ENCODE peak calls at places on chromosomes 2 and 18, in seven cellular contexts. T is HCT116, Q is IMR-90, X is WERI-Rb-1, M is fibroblast of lung, R is PC-9, P is sigmoid colon. W is an unnamed sample.

GRCh38 chr2:233426619-233427342 is 72.5 kb downstream of the DGKD start:
- DNase-seq in Q (peak), R (peak), M (peak), X (no peak), T (peak), P (no peak), W (no peak)

GRCh38 chr2:4901092-4901735 is 791.0 kb upstream of the SOX11 start:
- DNase-seq in P (no peak), R (no peak), X (no peak), T (no peak), M (no peak), Q (no peak), W (no peak)

GRCh38 chr2:161243873-161244272 is 64.4 kb upstream of the PSMD14 start:
- DNase-seq in R (no peak), Q (no peak), X (no peak), T (no peak), P (no peak), M (no peak), W (no peak)

GRCh38 chr18:50401888-50402287 is 27.0 kb downstream of the SKA1 start:
- DNase-seq in P (no peak), M (peak), R (peak), X (no peak), T (no peak), Q (peak), W (peak)

GRCh38 chr2:69453475-69454129 is 16.4 kb upstream of the NFU1 start:
- DNase-seq in T (no peak), Q (no peak), M (no peak), P (no peak), R (no peak), X (peak), W (no peak)

GRCh38 chr2:178882666-178883440 is 75.6 kb upstream of the TTN start:
- DNase-seq in P (no peak), T (no peak), R (no peak), Q (peak), X (no peak), M (peak), W (peak)

GRCh38 chr2:190950566-190950991 is 63.4 kb downstream of the STAT1 start:
- DNase-seq in P (no peak), R (no peak), T (no peak), M (no peak), X (no peak), Q (no peak), W (no peak)

GRCh38 chr2:148509703-148510036 is 134.9 kb upstream of the EPC2 start:
- DNase-seq in M (no peak), R (no peak), T (no peak), Q (no peak), P (no peak), X (no peak), W (no peak)

GRCh38 chr18:10437837-10438236 is 16.6 kb upstream of the APCDD1 start:
- DNase-seq in P (no peak), X (no peak), R (no peak), Q (no peak), T (no peak), M (no peak), W (no peak)

GRCh38 chr2:183222751-183223150 is 98.5 kb downstream of the NUP35 start:
- DNase-seq in Q (no peak), M (no peak), R (no peak), P (no peak), X (no peak), T (no peak), W (no peak)

GRCh38 chr2:172865422-172865821 is 129.8 kb downstream of the RAPGEF4 start:
- DNase-seq in X (no peak), T (no peak), Q (peak), R (no peak), P (no peak), M (peak), W (no peak)

GRCh38 chr18:2961828-2962227 is 51.1 kb downstream of the LPIN2 start:
- DNase-seq in P (no peak), R (no peak), M (peak), T (no peak), X (no peak), Q (peak), W (no peak)

GRCh38 chr2:164642268-164642667 is 21.0 kb upstream of the GRB14 start:
- DNase-seq in R (no peak), X (no peak), M (no peak), P (no peak), T (no peak), Q (no peak), W (no peak)

GRCh38 chr2:240205348-240205747 is 64.9 kb upstream of the OTOS start:
- DNase-seq in R (peak), X (no peak), M (peak), T (no peak), P (peak), Q (peak), W (peak)

GRCh38 chr2:7053650-7054262 is 136.5 kb downstream of the RNF144A start:
- DNase-seq in P (peak), Q (no peak), X (peak), R (no peak), M (no peak), T (no peak), W (no peak)

GRCh38 chr2:109009920-109010610 is 21.0 kb upstream of the EDAR start:
- DNase-seq in M (no peak), R (no peak), P (no peak), T (no peak), X (no peak), Q (peak), W (peak)

GRCh38 chr18:58012356-58012755 is 31.7 kb upstream of the NEDD4L start:
- DNase-seq in Q (no peak), R (no peak), M (no peak), P (no peak), T (no peak), X (no peak), W (no peak)

GRCh38 chr18:58020567-58021107 is 23.4 kb upstream of the NEDD4L start:
- DNase-seq in Q (no peak), P (no peak), M (no peak), T (no peak), X (no peak), R (no peak), W (no peak)

GRCh38 chr18:58013241-58014211 is 30.5 kb upstream of the NEDD4L start:
- DNase-seq in R (peak), X (no peak), M (no peak), Q (peak), P (no peak), T (no peak), W (peak)

GRCh38 chr18:58015045-58015444 is 29.0 kb upstream of the NEDD4L start:
- DNase-seq in X (no peak), M (no peak), P (no peak), Q (no peak), T (no peak), R (no peak), W (no peak)

GRCh38 chr18:58017267-58017666 is 26.8 kb upstream of the NEDD4L start:
- DNase-seq in X (no peak), M (no peak), P (no peak), R (no peak), Q (no peak), T (no peak), W (no peak)
- TF ChIP-seq CTCF in X (no peak), M (no peak), P (no peak), R (no peak), Q (no peak), T (no peak), W (no peak)

GRCh38 chr18:12014976-12015696 is 33.8 kb downstream of the IMPA2 start:
- DNase-seq in Q (no peak), R (no peak), X (no peak), T (no peak), M (no peak), P (peak), W (no peak)
- H3K27ac ChIP-seq in Q (peak), R (peak), X (no peak), T (no peak), M (no peak), P (peak), W (peak)

GRCh38 chr18:64332851-64333250 is 184.0 kb upstream of the LINC00305 start:
- DNase-seq in M (no peak), P (no peak), Q (no peak), X (no peak), T (no peak), R (no peak), W (no peak)

GRCh38 chr18:64330976-64331375 is 182.1 kb upstream of the LINC00305 start:
- DNase-seq in Q (no peak), X (no peak), R (no peak), M (no peak), T (no peak), P (no peak), W (no peak)

GRCh38 chr18:64331419-64331818 is 182.5 kb upstream of the LINC00305 start:
- DNase-seq in Q (no peak), R (no peak), X (no peak), M (no peak), T (no peak), P (no peak), W (no peak)

GRCh38 chr18:64333584-64333983 is 184.7 kb upstream of the LINC00305 start:
- DNase-seq in X (no peak), Q (no peak), M (no peak), R (no peak), P (no peak), T (no peak), W (peak)

GRCh38 chr18:64330161-64330560 is 181.3 kb upstream of the LINC00305 start:
- DNase-seq in T (no peak), Q (no peak), M (no peak), X (peak), R (no peak), P (no peak), W (no peak)
- TF ChIP-seq CTCF in T (no peak), Q (no peak), M (no peak), X (peak), R (no peak), P (no peak), W (no peak)

DNA sequence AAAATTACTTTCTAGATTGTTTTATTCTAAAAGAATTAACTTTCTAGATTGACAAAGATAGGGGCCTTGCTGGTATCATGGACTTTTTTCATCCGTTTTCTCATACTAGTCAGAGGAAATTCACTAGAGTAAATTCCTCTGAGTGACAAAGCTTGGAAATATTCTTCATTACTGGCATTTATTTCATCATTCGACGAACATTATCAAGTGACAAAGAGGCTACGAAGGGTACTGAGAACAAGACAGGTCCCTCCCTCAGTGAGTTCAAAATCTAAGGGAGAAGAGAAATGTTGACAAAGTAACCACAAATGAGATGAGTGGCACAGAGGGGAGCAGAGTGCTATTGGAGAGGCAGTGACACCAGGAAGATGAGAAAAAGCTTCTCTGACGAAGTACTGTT is 4.3 kb downstream of the EPG5 start:
- DNase-seq in X (no peak), Q (peak), P (no peak), M (peak), T (no peak), R (no peak), W (no peak)
- H3K27ac ChIP-seq in X (no peak), Q (peak), P (no peak), M (peak), T (no peak), R (no peak), W (no peak)

GRCh38 chr18:13440277-13441248 is 222.0 kb downstream of the LDLRAD4 start:
- DNase-seq in T (no peak), P (peak), R (no peak), M (no peak), Q (no peak), X (peak), W (no peak)
- TF ChIP-seq CTCF in T (no peak), P (no peak), R (no peak), M (no peak), Q (no peak), X (no peak), W (no peak)

DNA sequence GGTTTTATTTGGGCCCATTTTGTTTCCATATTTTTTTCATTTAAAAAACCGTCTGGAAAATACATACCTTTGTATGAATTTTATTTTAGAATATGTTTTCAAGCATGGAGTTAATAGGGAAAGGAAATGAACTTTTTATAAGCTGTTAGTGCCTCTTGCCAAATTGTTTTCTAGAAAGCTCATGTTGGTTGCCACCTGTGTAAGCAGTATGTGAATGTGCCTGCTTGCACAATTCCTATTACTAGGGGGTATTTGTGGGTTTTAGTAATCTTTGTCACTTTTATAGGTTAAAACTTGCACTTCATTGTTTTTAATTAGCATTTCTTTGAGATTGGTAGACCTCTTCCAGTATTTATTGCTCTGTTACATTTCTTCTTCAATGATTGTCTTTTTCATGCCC is 107.3 kb downstream of the TANC1 start:
- DNase-seq in T (no peak), P (no peak), R (no peak), X (no peak), Q (peak), M (peak), W (no peak)
- H3K27ac ChIP-seq in T (no peak), P (no peak), R (no peak), X (no peak), Q (no peak), M (peak), W (no peak)

DNA sequence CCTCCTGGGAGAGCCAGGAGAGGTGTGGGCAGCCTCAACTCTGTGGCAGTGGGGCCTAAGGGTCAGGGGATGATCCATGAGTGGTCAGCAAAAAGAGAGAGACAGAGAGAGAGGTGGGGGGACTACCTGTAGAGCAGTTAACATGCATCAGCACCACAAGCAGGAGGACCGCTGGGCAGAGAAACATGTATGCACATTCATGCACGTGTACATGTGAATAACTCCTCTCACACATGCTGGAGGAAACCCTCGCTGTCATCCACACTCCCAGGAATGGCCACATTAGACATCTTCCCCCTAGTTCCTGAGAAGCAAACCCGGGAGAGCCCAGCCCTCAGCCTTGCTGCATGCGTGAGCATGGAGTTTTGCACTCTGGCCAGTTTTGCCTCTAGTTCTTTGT is 166.1 kb downstream of the SMAD7 start:
- DNase-seq in T (no peak), X (no peak), R (no peak), Q (no peak), M (no peak), P (peak), W (no peak)
- TF ChIP-seq CTCF in T (no peak), X (no peak), R (no peak), Q (no peak), M (no peak), P (no peak), W (no peak)

GRCh38 chr2:76381624-76382023 is 670.9 kb upstream of the GCFC2 start:
- DNase-seq in M (no peak), T (no peak), R (no peak), Q (no peak), X (no peak), P (no peak), W (no peak)
- H3K27ac ChIP-seq in M (no peak), T (no peak), R (no peak), Q (no peak), X (no peak), P (no peak), W (no peak)

GRCh38 chr2:71795486-71795885 is 342.1 kb downstream of the DYSF start:
- DNase-seq in M (no peak), P (no peak), T (no peak), X (no peak), Q (no peak), R (no peak), W (no peak)

GRCh38 chr2:71796174-71796592 is 342.8 kb downstream of the DYSF start:
- DNase-seq in T (no peak), Q (peak), R (peak), X (no peak), P (no peak), M (no peak), W (peak)

GRCh38 chr2:71799013-71799575 is 345.7 kb downstream of the DYSF start:
- DNase-seq in R (no peak), Q (no peak), X (peak), P (no peak), M (no peak), T (no peak), W (no peak)

GRCh38 chr2:71798266-71799012 is 345.1 kb downstream of the DYSF start:
- DNase-seq in Q (peak), M (peak), T (peak), P (peak), R (no peak), X (peak), W (peak)

GRCh38 chr2:71797006-71797810 is 343.8 kb downstream of the DYSF start:
- DNase-seq in T (no peak), R (no peak), P (no peak), M (no peak), X (peak), Q (no peak), W (no peak)
- TF ChIP-seq CTCF in T (no peak), R (no peak), P (no peak), M (no peak), X (no peak), Q (no peak), W (no peak)

W was measured in RWPE1.